ENCODE peak calls at places on chromosomes 4 and X, in six cellular contexts. B, R, J, U, L and K are unnamed samples.

GRCh38 chr4:97984545-97985131 is 158.6 kb downstream of the STPG2 start:
- DNase-seq in B (no peak), R (no peak), J (peak), U (no peak), L (no peak), K (no peak)

GRCh38 chr4:181944527-181944926 is 298.7 kb upstream of the TENM3 start:
- DNase-seq in B (no peak), R (no peak), J (no peak), U (no peak), L (no peak), K (no peak)

GRCh38 chrX:128975716-128976115 is 547.6 kb downstream of the SMARCA1 start:
- DNase-seq in B (no peak), R (no peak), J (peak), U (no peak), L (peak), K (no peak)

GRCh38 chr4:119035941-119036737 is 99.5 kb upstream of the MYOZ2 start:
- DNase-seq in B (no peak), R (peak), J (no peak), U (no peak), L (no peak), K (no peak)

GRCh38 chr4:105966046-105966445 is 70.8 kb downstream of the NPNT start:
- DNase-seq in B (no peak), R (no peak), J (peak), U (no peak), L (no peak), K (no peak)

GRCh38 chrX:37060999-37061398 is 52.8 kb downstream of the FAM47C start:
- DNase-seq in B (no peak), R (no peak), J (peak), U (no peak), L (no peak), K (no peak)

GRCh38 chr4:109211671-109212070 is 90.8 kb downstream of the COL25A1 start:
- DNase-seq in B (no peak), R (no peak), J (peak), U (no peak), L (no peak), K (no peak)

GRCh38 chrX:18415386-18415785 is 10.0 kb upstream of the CDKL5 start:
- DNase-seq in B (no peak), R (no peak), J (no peak), U (no peak), L (no peak), K (no peak)

GRCh38 chr4:128596115-128596514 is 213.4 kb upstream of the JADE1 start:
- DNase-seq in B (no peak), R (no peak), J (no peak), U (no peak), L (peak), K (no peak)

GRCh38 chr4:172826866-172827265 is 341.7 kb upstream of the GALNT7 start:
- DNase-seq in B (no peak), R (no peak), J (no peak), U (no peak), L (no peak), K (no peak)

GRCh38 chrX:2710041-2710471 is 19.0 kb downstream of the CD99 start:
- DNase-seq in B (peak), R (peak), J (peak), U (peak), L (no peak), K (no peak)

GRCh38 chr4:683982-684571 is 4.9 kb downstream of the SLC49A3 start:
- DNase-seq in B (peak), R (peak), J (peak), U (peak), L (peak), K (no peak)

GRCh38 chrX:153688900-153689590 is 1.3 kb downstream of the SLC6A8 start:
- DNase-seq in B (no peak), R (peak), J (peak), U (no peak), L (peak), K (no peak)

GRCh38 chr4:150972592-150972991 is 42.5 kb downstream of the LRBA start:
- DNase-seq in B (no peak), R (no peak), J (peak), U (no peak), L (no peak), K (no peak)

GRCh38 chr4:101081695-101082369 is 265.5 kb downstream of the PPP3CA start:
- DNase-seq in B (no peak), R (no peak), J (no peak), U (no peak), L (no peak), K (no peak)

GRCh38 chr4:37675587-37676290 is 10.4 kb downstream of the RELL1 start:
- DNase-seq in B (no peak), R (no peak), J (no peak), U (no peak), L (peak), K (peak)

GRCh38 chr4:143344011-143344410 is 7.3 kb downstream of the GAB1 start:
- DNase-seq in B (no peak), R (no peak), J (no peak), U (no peak), L (no peak), K (no peak)
- H3K27ac ChIP-seq in B (no peak), R (no peak), J (no peak), U (peak), L (no peak), K (no peak)

GRCh38 chrX:50068893-50069292 is 131.9 kb downstream of the AKAP4 start:
- DNase-seq in B (no peak), R (no peak), J (no peak), U (no peak), L (no peak), K (no peak)

GRCh38 chrX:50068293-50068568 is 132.6 kb downstream of the AKAP4 start:
- DNase-seq in B (no peak), R (no peak), J (no peak), U (no peak), L (no peak), K (no peak)

GRCh38 chrX:50072110-50072509 is 128.7 kb downstream of the AKAP4 start:
- DNase-seq in B (no peak), R (no peak), J (no peak), U (no peak), L (no peak), K (no peak)

GRCh38 chrX:50073601-50074000 is 127.2 kb downstream of the AKAP4 start:
- DNase-seq in B (no peak), R (no peak), J (no peak), U (no peak), L (no peak), K (no peak)

DNA sequence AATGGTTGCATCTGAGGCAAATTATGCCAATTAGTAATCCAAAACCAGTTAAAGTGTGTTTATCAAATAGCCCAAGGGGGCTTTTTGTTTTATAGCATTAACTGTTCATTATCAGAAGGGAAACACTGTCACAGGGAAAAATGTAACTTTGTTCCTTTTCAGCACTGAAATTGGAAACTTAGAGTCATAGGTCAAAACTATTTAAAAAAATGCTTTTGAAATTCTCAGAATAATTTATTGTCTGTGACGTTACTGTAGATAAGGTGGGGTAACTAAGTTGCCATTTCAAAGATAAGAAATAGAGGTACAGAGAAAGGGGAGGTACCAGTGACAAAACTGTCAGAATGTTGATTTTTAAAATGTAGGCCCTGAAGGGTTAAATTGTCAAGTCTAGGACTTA is 129.3 kb downstream of the AKAP4 start:
- DNase-seq in B (no peak), R (no peak), J (no peak), U (no peak), L (no peak), K (no peak)
- TF ChIP-seq POLR2AphosphoS5 in B (no peak), R (no peak), J (no peak), U (no peak), L (no peak), K (no peak)

GRCh38 chr4:147363514-147363913 is 117.4 kb upstream of the EDNRA start:
- DNase-seq in B (no peak), R (no peak), J (no peak), U (no peak), L (no peak), K (no peak)
- H3K27ac ChIP-seq in B (no peak), R (no peak), J (no peak), U (no peak), L (peak), K (no peak)

GRCh38 chr4:73776363-73776762 is 36.0 kb downstream of the CXCL8 start:
- DNase-seq in B (no peak), R (peak), J (peak), U (no peak), L (peak), K (no peak)
- TF ChIP-seq POLR2AphosphoS5 in B (no peak), R (no peak), J (peak), U (no peak), L (peak), K (peak)

GRCh38 chr4:7760228-7760627 is 179.4 kb downstream of the AFAP1 start:
- DNase-seq in B (peak), R (no peak), J (no peak), U (no peak), L (no peak), K (no peak)

GRCh38 chr4:7758444-7758815 is 181.2 kb downstream of the AFAP1 start:
- DNase-seq in B (peak), R (no peak), J (no peak), U (no peak), L (no peak), K (no peak)

GRCh38 chr4:7760706-7761105 is 179.0 kb downstream of the AFAP1 start:
- DNase-seq in B (peak), R (no peak), J (no peak), U (no peak), L (no peak), K (no peak)

GRCh38 chr4:7759221-7759620 is 180.4 kb downstream of the AFAP1 start:
- DNase-seq in B (peak), R (no peak), J (no peak), U (no peak), L (no peak), K (no peak)

DNA sequence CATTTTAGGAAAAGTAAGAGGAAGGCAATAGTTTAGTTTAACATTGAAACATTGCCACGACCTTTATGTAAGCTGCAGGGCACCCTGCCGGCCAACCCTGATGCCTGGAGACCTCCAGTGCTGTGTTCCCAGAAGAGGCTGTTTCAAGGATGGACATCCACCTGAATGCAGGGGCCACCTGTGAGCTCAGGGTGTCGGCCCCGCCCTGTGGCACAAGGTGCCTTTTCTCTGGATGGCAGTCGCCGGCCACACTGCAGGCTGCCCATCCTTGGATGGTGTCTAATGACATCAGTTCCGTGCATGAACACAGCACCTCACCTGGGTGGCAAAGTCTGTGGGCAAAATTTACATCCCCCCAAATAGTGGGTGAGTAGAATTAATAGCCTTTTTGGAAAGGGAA is 180.0 kb downstream of the AFAP1 start:
- DNase-seq in B (peak), R (no peak), J (no peak), U (no peak), L (no peak), K (no peak)
- H3K27ac ChIP-seq in B (no peak), R (peak), J (no peak), U (no peak), L (no peak), K (no peak)

DNA sequence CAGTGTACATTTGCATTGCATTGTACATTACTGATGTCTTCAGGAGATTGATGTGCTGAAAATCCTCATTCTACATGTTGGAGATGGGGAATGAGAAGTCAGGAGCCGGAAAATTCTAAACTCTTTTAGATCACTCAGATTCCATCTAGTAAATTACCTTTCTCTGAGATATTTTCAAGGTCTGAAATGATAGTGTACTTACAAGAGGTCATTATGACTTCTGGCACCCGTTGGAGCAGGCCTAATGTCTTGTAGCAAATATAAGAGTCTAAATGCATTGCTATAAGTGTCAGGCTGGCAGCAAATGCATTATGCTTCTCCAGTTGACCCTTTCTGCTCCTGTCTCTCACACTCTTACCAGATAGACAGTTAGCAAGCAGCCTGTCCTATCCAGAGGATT is 692.8 kb downstream of the GRID2 start:
- DNase-seq in B (no peak), R (no peak), J (no peak), U (no peak), L (no peak), K (no peak)
- TF ChIP-seq POLR2AphosphoS5 in B (no peak), R (no peak), J (no peak), U (no peak), L (no peak), K (no peak)

GRCh38 chrX:136577562-136577961 is 45.5 kb downstream of the VGLL1 start:
- DNase-seq in B (peak), R (peak), J (peak), U (no peak), L (peak), K (no peak)
- H3K27ac ChIP-seq in B (no peak), R (no peak), J (no peak), U (no peak), L (no peak), K (no peak)

GRCh38 chr4:2132438-2132837 is 73.3 kb downstream of the NAT8L start:
- DNase-seq in B (no peak), R (no peak), J (no peak), U (no peak), L (no peak), K (no peak)

GRCh38 chr4:2138846-2139500 is 79.8 kb downstream of the NAT8L start:
- DNase-seq in B (no peak), R (no peak), J (no peak), U (no peak), L (no peak), K (no peak)

GRCh38 chr4:2136736-2137135 is 77.6 kb downstream of the NAT8L start:
- DNase-seq in B (no peak), R (no peak), J (no peak), U (no peak), L (peak), K (no peak)

DNA sequence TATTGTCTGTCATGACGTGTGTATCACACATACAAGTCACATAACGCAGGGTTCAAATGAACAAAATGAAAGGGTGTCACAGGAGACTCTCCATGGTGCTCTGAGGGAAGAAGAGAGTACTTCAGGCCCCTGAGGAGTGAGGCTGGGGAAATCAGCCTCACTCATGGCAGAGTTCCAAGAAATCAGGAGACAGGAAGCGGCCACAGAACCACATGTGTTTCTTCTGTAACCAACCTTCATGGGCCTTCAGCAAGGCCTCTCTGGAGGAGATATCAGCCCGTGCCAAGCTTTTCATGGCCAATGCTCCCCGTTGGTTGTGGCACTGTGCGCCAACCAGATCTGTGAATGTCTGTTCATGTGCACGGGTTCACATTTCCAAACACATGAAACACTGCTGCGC is 76.0 kb downstream of the NAT8L start:
- DNase-seq in B (no peak), R (no peak), J (peak), U (no peak), L (no peak), K (no peak)
- TF ChIP-seq POLR2AphosphoS5 in B (no peak), R (no peak), J (no peak), U (no peak), L (no peak), K (no peak)

DNA sequence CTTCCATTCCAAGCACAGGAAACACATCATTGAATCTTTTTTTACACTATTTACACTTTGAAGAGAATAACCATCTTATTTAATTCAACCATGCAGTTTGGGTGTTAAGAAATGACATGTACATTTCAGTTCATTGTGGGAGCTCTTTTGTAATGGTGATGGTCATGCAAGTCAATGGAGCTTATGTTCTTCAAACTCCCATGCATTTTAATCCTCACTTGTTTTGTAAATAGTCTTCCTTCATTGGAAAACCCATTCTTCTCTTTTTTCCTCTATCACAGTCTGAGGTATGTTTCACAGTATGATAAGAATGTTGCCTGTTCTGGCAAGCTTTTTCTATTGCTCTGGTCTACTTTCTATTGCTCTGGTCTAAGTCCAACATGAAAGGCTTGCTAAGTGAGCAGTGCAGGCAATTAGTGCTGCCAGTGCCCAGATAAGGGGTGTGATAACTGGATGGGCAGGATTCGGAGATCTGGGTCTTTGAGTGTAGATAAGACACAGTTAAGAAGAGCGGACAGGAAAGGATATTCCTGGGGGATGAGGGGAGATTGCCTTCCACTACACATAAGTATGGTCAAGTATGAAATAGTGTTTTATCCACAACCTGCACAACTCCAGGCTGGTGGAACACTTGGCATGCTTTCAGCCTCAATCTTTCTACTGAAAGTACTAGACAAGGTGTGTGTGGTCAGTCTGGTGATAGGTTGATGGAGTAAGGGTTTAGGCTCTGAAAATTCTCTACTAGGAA is 17.1 kb downstream of the AFP start:
- DNase-seq in B (no peak), R (no peak), J (no peak), U (no peak), L (no peak), K (no peak)
- H3K27ac ChIP-seq in B (no peak), R (no peak), J (no peak), U (no peak), L (no peak), K (no peak)